ENCODE peak calls at places on chromosomes 1 and 21, in nine cellular contexts. D, R, X, S, M, O, H, F and L are unnamed samples.

GRCh38 chr1:172477216-172477615 is 33.3 kb upstream of the PIGC start:
- DNase-seq in O (no peak), F (no peak), R (no peak), S (no peak), D (no peak), H (no peak), M (no peak), X (no peak), L (no peak)

GRCh38 chr1:200885564-200886402 is 8.9 kb upstream of the INAVA start:
- DNase-seq in X (no peak), M (no peak), F (no peak), S (no peak), D (no peak), R (no peak), O (no peak), H (no peak), L (no peak)

GRCh38 chr1:174996474-174996873 is 3.3 kb upstream of the CACYBP start:
- DNase-seq in X (no peak), H (no peak), F (peak), M (peak), D (no peak), O (no peak), S (no peak), R (no peak), L (no peak)

GRCh38 chr21:42163511-42163863 is 55.5 kb upstream of the ABCG1 start:
- DNase-seq in S (no peak), R (no peak), H (no peak), F (no peak), M (no peak), D (no peak), O (no peak), X (no peak), L (no peak)

GRCh38 chr1:87720561-87720960 is 391.9 kb downstream of the LMO4 start:
- DNase-seq in H (no peak), M (no peak), X (no peak), R (no peak), D (no peak), F (no peak), S (no peak), O (no peak), L (no peak)

GRCh38 chr21:39681257-39681656 is 63.7 kb upstream of the IGSF5 start:
- DNase-seq in O (no peak), S (no peak), H (no peak), F (no peak), D (no peak), R (no peak), X (no peak), M (peak), L (no peak)

GRCh38 chr1:77044133-77044849 is 174.9 kb downstream of the PIGK start:
- DNase-seq in X (no peak), F (peak), S (no peak), R (no peak), D (no peak), O (no peak), H (no peak), M (no peak), L (no peak)

GRCh38 chr1:218468707-218469106 is 123.6 kb downstream of the TGFB2 start:
- DNase-seq in X (no peak), D (no peak), O (no peak), M (no peak), F (no peak), R (no peak), S (no peak), H (no peak), L (no peak)

GRCh38 chr1:196361112-196361714 is 247.0 kb downstream of the KCNT2 start:
- DNase-seq in F (no peak), R (no peak), M (peak), D (no peak), O (no peak), X (no peak), H (no peak), S (peak), L (no peak)

GRCh38 chr21:15126948-15127347 is 62.1 kb upstream of the NRIP1 start:
- DNase-seq in R (no peak), O (no peak), X (no peak), H (no peak), F (no peak), D (no peak), M (no peak), S (no peak), L (no peak)

GRCh38 chr1:226987179-226987536 is 47.1 kb downstream of the COQ8A start:
- DNase-seq in X (no peak), O (no peak), H (no peak), F (no peak), R (no peak), M (no peak), S (no peak), D (no peak), L (no peak)

GRCh38 chr1:161133220-161133740 is 813 bp upstream of the DEDD start:
- DNase-seq in H (no peak), M (no peak), D (no peak), S (no peak), R (no peak), X (no peak), F (no peak), O (no peak), L (no peak)

GRCh38 chr1:181442181-181442525 is 41.2 kb upstream of the CACNA1E start:
- DNase-seq in M (no peak), F (no peak), X (no peak), O (no peak), S (no peak), D (no peak), R (no peak), H (no peak), L (no peak)

GRCh38 chr1:162347281-162347680 is 29.4 kb downstream of the SPATA46 start:
- DNase-seq in X (no peak), H (no peak), D (no peak), O (no peak), M (no peak), R (no peak), F (no peak), S (no peak), L (no peak)

GRCh38 chr1:180720753-180721152 is 88.9 kb downstream of the XPR1 start:
- DNase-seq in H (no peak), F (peak), S (no peak), X (no peak), R (no peak), M (no peak), D (no peak), O (no peak), L (no peak)

GRCh38 chr21:43359081-43359822 is 67.7 kb downstream of the SIK1 start:
- DNase-seq in X (no peak), D (no peak), M (no peak), H (no peak), S (no peak), O (no peak), R (no peak), F (no peak), L (no peak)

GRCh38 chr1:59917026-59917784 is 9.4 kb downstream of the CYP2J2 start:
- DNase-seq in X (no peak), F (peak), H (no peak), M (no peak), O (no peak), D (no peak), S (no peak), R (no peak), L (no peak)

GRCh38 chr1:235624751-235625192 is 24.8 kb downstream of the GNG4 start:
- DNase-seq in F (peak), M (peak), R (no peak), S (no peak), X (no peak), O (no peak), H (no peak), D (no peak), L (no peak)

GRCh38 chr1:18109756-18110597 is 2.4 kb downstream of the IGSF21 start:
- DNase-seq in X (peak), S (no peak), F (no peak), R (no peak), D (peak), H (peak), O (peak), M (no peak), L (no peak)